ENCODE peak calls at places on chromosomes 6 and 20, in nine cellular contexts. I is NCI-H2171 treated with DMSO at 0.1 percent for 48 hours; X is stimulated activated CD8-positive, alpha-beta memory T cell treated with anti-CD3 and anti-CD28 coated beads, Interleukin-2, amount 100 ng/mL, for 1 hour; M is NCI-H1694 treated with DMSO at 0.1 percent for 48 hours; J is activated CD8-positive, alpha-beta memory T cell treated with anti-CD3 and anti-CD28 coated beads, Interleukin-2, amount 50 U/mL, for 4 hours; W is PC-3; K is HCEC 1CT; C is lower lobe of right lung; Y is mesothelial cell of epicardium. E is an unnamed sample.

GRCh38 chr6:149840345-149841075 is 23.6 kb downstream of the LRP11 start:
- DNase-seq in I (peak), X (peak), M (no peak), J (peak), W (peak), K (peak), C (peak), Y (no peak), E (peak)

GRCh38 chr6:29632789-29633531 is at the start of gene GABBR1:
- DNase-seq in I (peak), X (peak), M (peak), J (peak), W (peak), K (peak), C (peak), Y (peak), E (peak)

GRCh38 chr6:151060096-151060741 is 179.5 kb upstream of the AKAP12 start:
- DNase-seq in I (no peak), X (no peak), M (no peak), J (no peak), W (peak), K (peak), C (no peak), Y (no peak), E (no peak)

GRCh38 chr20:15346657-15347280 is 1009.4 kb upstream of the FLRT3 start:
- DNase-seq in I (no peak), X (no peak), M (no peak), J (no peak), W (peak), K (no peak), C (no peak), Y (no peak), E (no peak)

GRCh38 chr6:15533379-15534044 is 129.3 kb downstream of the DTNBP1 start:
- DNase-seq in I (no peak), X (no peak), M (no peak), J (no peak), W (no peak), K (peak), C (no peak), Y (no peak), E (no peak)

GRCh38 chr6:12208190-12208589 is 82.0 kb upstream of the EDN1 start:
- DNase-seq in I (no peak), X (no peak), M (no peak), J (no peak), W (peak), K (peak), C (peak), Y (no peak), E (no peak)

GRCh38 chr6:75201076-75201475 is 4.8 kb downstream of the COL12A1 start:
- DNase-seq in I (no peak), X (no peak), M (no peak), J (no peak), W (no peak), K (no peak), C (no peak), Y (no peak), E (no peak)

GRCh38 chr6:150294713-150295112 is 74.1 kb upstream of the IYD start:
- DNase-seq in I (peak), X (no peak), M (no peak), J (no peak), W (no peak), K (no peak), C (no peak), Y (no peak), E (no peak)

GRCh38 chr6:168364793-168365421 is 45.3 kb upstream of the DACT2 start:
- DNase-seq in I (no peak), X (no peak), M (no peak), J (no peak), W (no peak), K (no peak), C (no peak), Y (no peak), E (no peak)

E was measured in central memory CD4-positive, alpha-beta T cell.